ENCODE peak calls at places on chromosome 2, in eight cellular contexts. One of them, this sample, is unnamed.

GRCh38 chr2:119419065-119419464 is 12.6 kb upstream of the TMEM37 start:
- DNase-seq in left lobe of liver: no peak
- DNase-seq in AG08396: no peak
- DNase-seq in mucosa of descending colon: no peak
- DNase-seq in AG09309: no peak
- DNase-seq in NCI-H460: no peak
- DNase-seq in pancreas: no peak
- DNase-seq in stimulated activated CD4-positive, alpha-beta T cell treated with anti-CD3 and anti-CD28 coated beads, Interleukin-2, amount 100 ng/mL, for 48 hours: no peak
- DNase-seq in this sample: no peak

GRCh38 chr2:206245178-206245778 is 29.2 kb upstream of the ZDBF2 start:
- DNase-seq in left lobe of liver: no peak
- DNase-seq in AG08396: no peak
- DNase-seq in mucosa of descending colon: no peak
- DNase-seq in AG09309: no peak
- DNase-seq in NCI-H460: no peak
- DNase-seq in pancreas: no peak
- DNase-seq in stimulated activated CD4-positive, alpha-beta T cell treated with anti-CD3 and anti-CD28 coated beads, Interleukin-2, amount 100 ng/mL, for 48 hours: no peak
- DNase-seq in this sample: no peak

GRCh38 chr2:3062476-3063260 is 314.9 kb downstream of the EIPR1 start:
- DNase-seq in left lobe of liver: no peak
- DNase-seq in AG08396: no peak
- DNase-seq in mucosa of descending colon: no peak
- DNase-seq in AG09309: no peak
- DNase-seq in NCI-H460: no peak
- DNase-seq in pancreas: no peak
- DNase-seq in stimulated activated CD4-positive, alpha-beta T cell treated with anti-CD3 and anti-CD28 coated beads, Interleukin-2, amount 100 ng/mL, for 48 hours: no peak
- DNase-seq in this sample: no peak

GRCh38 chr2:223779877-223780276 is 57.5 kb downstream of the AP1S3 start:
- DNase-seq in left lobe of liver: no peak
- DNase-seq in AG08396: peak
- DNase-seq in mucosa of descending colon: no peak
- DNase-seq in AG09309: no peak
- DNase-seq in NCI-H460: no peak
- DNase-seq in pancreas: no peak
- DNase-seq in stimulated activated CD4-positive, alpha-beta T cell treated with anti-CD3 and anti-CD28 coated beads, Interleukin-2, amount 100 ng/mL, for 48 hours: peak
- DNase-seq in this sample: no peak

GRCh38 chr2:217338306-217338916 is 478.5 kb upstream of the TNP1 start:
- DNase-seq in left lobe of liver: no peak
- DNase-seq in AG08396: peak
- DNase-seq in mucosa of descending colon: no peak
- DNase-seq in AG09309: peak
- DNase-seq in NCI-H460: no peak
- DNase-seq in pancreas: no peak
- DNase-seq in stimulated activated CD4-positive, alpha-beta T cell treated with anti-CD3 and anti-CD28 coated beads, Interleukin-2, amount 100 ng/mL, for 48 hours: no peak
- DNase-seq in this sample: no peak

GRCh38 chr2:26411419-26411818 is 9.7 kb downstream of the DRC1 start:
- DNase-seq in left lobe of liver: no peak
- DNase-seq in AG08396: no peak
- DNase-seq in mucosa of descending colon: no peak
- DNase-seq in AG09309: no peak
- DNase-seq in NCI-H460: no peak
- DNase-seq in pancreas: no peak
- DNase-seq in stimulated activated CD4-positive, alpha-beta T cell treated with anti-CD3 and anti-CD28 coated beads, Interleukin-2, amount 100 ng/mL, for 48 hours: no peak
- DNase-seq in this sample: no peak

GRCh38 chr2:190184460-190184859 is 121.9 kb upstream of the MSTN start:
- DNase-seq in left lobe of liver: no peak
- DNase-seq in AG08396: no peak
- DNase-seq in mucosa of descending colon: no peak
- DNase-seq in AG09309: no peak
- DNase-seq in NCI-H460: no peak
- DNase-seq in pancreas: no peak
- DNase-seq in stimulated activated CD4-positive, alpha-beta T cell treated with anti-CD3 and anti-CD28 coated beads, Interleukin-2, amount 100 ng/mL, for 48 hours: no peak
- DNase-seq in this sample: no peak

GRCh38 chr2:86788172-86788571 is 2.5 kb downstream of the CD8A start:
- DNase-seq in left lobe of liver: no peak
- DNase-seq in AG08396: no peak
- DNase-seq in mucosa of descending colon: no peak
- DNase-seq in AG09309: no peak
- DNase-seq in NCI-H460: no peak
- DNase-seq in pancreas: no peak
- DNase-seq in stimulated activated CD4-positive, alpha-beta T cell treated with anti-CD3 and anti-CD28 coated beads, Interleukin-2, amount 100 ng/mL, for 48 hours: no peak
- DNase-seq in this sample: no peak

GRCh38 chr2:71120195-71120594 is 9.8 kb downstream of the MCEE start:
- DNase-seq in left lobe of liver: no peak
- DNase-seq in AG08396: no peak
- DNase-seq in mucosa of descending colon: no peak
- DNase-seq in AG09309: no peak
- DNase-seq in NCI-H460: no peak
- DNase-seq in pancreas: no peak
- DNase-seq in stimulated activated CD4-positive, alpha-beta T cell treated with anti-CD3 and anti-CD28 coated beads, Interleukin-2, amount 100 ng/mL, for 48 hours: no peak
- DNase-seq in this sample: no peak

GRCh38 chr2:134234535-134234934 is 19.3 kb upstream of the MGAT5 start:
- DNase-seq in left lobe of liver: no peak
- DNase-seq in AG08396: no peak
- DNase-seq in mucosa of descending colon: no peak
- DNase-seq in AG09309: no peak
- DNase-seq in NCI-H460: no peak
- DNase-seq in pancreas: peak
- DNase-seq in stimulated activated CD4-positive, alpha-beta T cell treated with anti-CD3 and anti-CD28 coated beads, Interleukin-2, amount 100 ng/mL, for 48 hours: no peak
- DNase-seq in this sample: no peak

GRCh38 chr2:117917223-117917917 is 96.5 kb downstream of the CCDC93 start:
- DNase-seq in left lobe of liver: peak
- DNase-seq in AG08396: no peak
- DNase-seq in mucosa of descending colon: no peak
- DNase-seq in AG09309: no peak
- DNase-seq in NCI-H460: no peak
- DNase-seq in pancreas: no peak
- DNase-seq in stimulated activated CD4-positive, alpha-beta T cell treated with anti-CD3 and anti-CD28 coated beads, Interleukin-2, amount 100 ng/mL, for 48 hours: no peak
- DNase-seq in this sample: no peak

GRCh38 chr2:2743164-2743571 is 412.1 kb upstream of the MYT1L start:
- DNase-seq in left lobe of liver: no peak
- DNase-seq in AG08396: peak
- DNase-seq in mucosa of descending colon: no peak
- DNase-seq in AG09309: no peak
- DNase-seq in NCI-H460: no peak
- DNase-seq in pancreas: peak
- DNase-seq in stimulated activated CD4-positive, alpha-beta T cell treated with anti-CD3 and anti-CD28 coated beads, Interleukin-2, amount 100 ng/mL, for 48 hours: no peak
- DNase-seq in this sample: no peak

GRCh38 chr2:200100027-200100426 is 144.6 kb downstream of the MAIP1 start:
- DNase-seq in left lobe of liver: no peak
- DNase-seq in AG08396: no peak
- DNase-seq in mucosa of descending colon: no peak
- DNase-seq in AG09309: no peak
- DNase-seq in NCI-H460: no peak
- DNase-seq in pancreas: no peak
- DNase-seq in stimulated activated CD4-positive, alpha-beta T cell treated with anti-CD3 and anti-CD28 coated beads, Interleukin-2, amount 100 ng/mL, for 48 hours: no peak
- DNase-seq in this sample: no peak

GRCh38 chr2:184192664-184193063 is 405.7 kb upstream of the ZNF804A start:
- DNase-seq in left lobe of liver: no peak
- DNase-seq in AG08396: no peak
- DNase-seq in mucosa of descending colon: no peak
- DNase-seq in AG09309: no peak
- DNase-seq in NCI-H460: no peak
- DNase-seq in pancreas: no peak
- DNase-seq in stimulated activated CD4-positive, alpha-beta T cell treated with anti-CD3 and anti-CD28 coated beads, Interleukin-2, amount 100 ng/mL, for 48 hours: no peak
- DNase-seq in this sample: no peak